ENCODE peak calls at places on chromosomes 4 and X, in seven cellular contexts. One of them, this sample, is unnamed. For H3K36me3, the result is how much of the 10 kb centered on the place peaks cover.

GRCh38 chrX:25019707-25020390 is 4.1 kb upstream of the ARX start:
- DNase-seq in aorta: no peak
- DNase-seq in transverse colon: no peak
- DNase-seq in K562: no peak
- DNase-seq in Peyer's patch: no peak
- DNase-seq in endothelial cell of umbilical vein: no peak
- DNase-seq in heart right ventricle: no peak
- DNase-seq in this sample: no peak

GRCh38 chr4:168076989-168077725 is 15.2 kb upstream of the ANXA10 start:
- DNase-seq in aorta: no peak
- DNase-seq in transverse colon: peak
- DNase-seq in K562: peak
- DNase-seq in Peyer's patch: no peak
- DNase-seq in endothelial cell of umbilical vein: peak
- DNase-seq in heart right ventricle: no peak
- DNase-seq in this sample: no peak

GRCh38 chrX:13364230-13364629 is 44.4 kb upstream of the ATXN3L start:
- DNase-seq in aorta: no peak
- DNase-seq in transverse colon: no peak
- DNase-seq in K562: no peak
- DNase-seq in Peyer's patch: no peak
- DNase-seq in endothelial cell of umbilical vein: no peak
- DNase-seq in heart right ventricle: no peak
- DNase-seq in this sample: no peak

GRCh38 chrX:137566746-137567473 is 983 bp downstream of the ZIC3 start:
- DNase-seq in aorta: no peak
- DNase-seq in transverse colon: no peak
- DNase-seq in K562: no peak
- DNase-seq in Peyer's patch: no peak
- DNase-seq in endothelial cell of umbilical vein: no peak
- DNase-seq in heart right ventricle: no peak
- DNase-seq in this sample: no peak

GRCh38 chrX:155065035-155065734 is 5.8 kb downstream of the CMC4 start:
- DNase-seq in aorta: no peak
- DNase-seq in transverse colon: no peak
- DNase-seq in K562: no peak
- DNase-seq in Peyer's patch: no peak
- DNase-seq in endothelial cell of umbilical vein: no peak
- DNase-seq in heart right ventricle: no peak
- DNase-seq in this sample: no peak

GRCh38 chr4:184104419-184105101 is 113.1 kb downstream of the ENPP6 start:
- DNase-seq in aorta: no peak
- DNase-seq in transverse colon: no peak
- DNase-seq in K562: no peak
- DNase-seq in Peyer's patch: no peak
- DNase-seq in endothelial cell of umbilical vein: no peak
- DNase-seq in heart right ventricle: no peak
- DNase-seq in this sample: no peak

GRCh38 chr4:145734051-145734450 is 54.1 kb downstream of the C4orf51 start:
- DNase-seq in aorta: no peak
- DNase-seq in transverse colon: no peak
- DNase-seq in K562: no peak
- DNase-seq in Peyer's patch: no peak
- DNase-seq in endothelial cell of umbilical vein: no peak
- DNase-seq in heart right ventricle: no peak
- DNase-seq in this sample: no peak

GRCh38 chr4:1403177-1403583 is 3.1 kb downstream of the NKX1-1 start:
- DNase-seq in aorta: no peak
- DNase-seq in transverse colon: no peak
- DNase-seq in K562: no peak
- DNase-seq in Peyer's patch: peak
- DNase-seq in endothelial cell of umbilical vein: no peak
- DNase-seq in heart right ventricle: no peak
- DNase-seq in this sample: no peak

GRCh38 chr4:89257376-89257775 is 50.2 kb downstream of the GPRIN3 start:
- DNase-seq in aorta: no peak
- DNase-seq in transverse colon: no peak
- DNase-seq in K562: no peak
- DNase-seq in Peyer's patch: no peak
- DNase-seq in endothelial cell of umbilical vein: no peak
- DNase-seq in heart right ventricle: no peak
- DNase-seq in this sample: no peak

GRCh38 chr4:182062458-182062857 is 180.7 kb upstream of the TENM3 start:
- DNase-seq in aorta: no peak
- DNase-seq in transverse colon: no peak
- DNase-seq in K562: no peak
- DNase-seq in Peyer's patch: no peak
- DNase-seq in endothelial cell of umbilical vein: no peak
- DNase-seq in heart right ventricle: no peak
- DNase-seq in this sample: no peak

GRCh38 chr4:37767019-37767418 is 59.5 kb upstream of the PGM2 start:
- DNase-seq in aorta: no peak
- DNase-seq in transverse colon: no peak
- DNase-seq in K562: no peak
- DNase-seq in Peyer's patch: no peak
- DNase-seq in endothelial cell of umbilical vein: no peak
- DNase-seq in heart right ventricle: no peak
- DNase-seq in this sample: no peak

GRCh38 chr4:134326866-134327265 is 125.3 kb upstream of the PABPC4L start:
- DNase-seq in aorta: no peak
- DNase-seq in transverse colon: no peak
- DNase-seq in K562: peak
- DNase-seq in Peyer's patch: no peak
- DNase-seq in endothelial cell of umbilical vein: no peak
- DNase-seq in heart right ventricle: no peak
- DNase-seq in this sample: no peak

GRCh38 chr4:170736710-170737109 is 647.0 kb upstream of the AADAT start:
- DNase-seq in aorta: no peak
- DNase-seq in transverse colon: no peak
- DNase-seq in K562: no peak
- DNase-seq in Peyer's patch: no peak
- DNase-seq in endothelial cell of umbilical vein: no peak
- DNase-seq in heart right ventricle: no peak
- DNase-seq in this sample: no peak

GRCh38 chr4:108919229-108919893 is 156.5 kb upstream of the ETNPPL start:
- DNase-seq in aorta: no peak
- DNase-seq in transverse colon: no peak
- DNase-seq in K562: no peak
- DNase-seq in Peyer's patch: no peak
- DNase-seq in endothelial cell of umbilical vein: no peak
- DNase-seq in heart right ventricle: no peak
- DNase-seq in this sample: no peak

GRCh38 chr4:88415982-88416381 is 37.3 kb downstream of the HERC6 start:
- DNase-seq in aorta: no peak
- DNase-seq in transverse colon: peak
- DNase-seq in K562: no peak
- DNase-seq in Peyer's patch: no peak
- DNase-seq in endothelial cell of umbilical vein: no peak
- DNase-seq in heart right ventricle: no peak
- DNase-seq in this sample: no peak

GRCh38 chr4:23276076-23276475 is 583.3 kb downstream of the GBA3 start:
- DNase-seq in aorta: no peak
- DNase-seq in transverse colon: no peak
- DNase-seq in K562: no peak
- DNase-seq in Peyer's patch: no peak
- DNase-seq in endothelial cell of umbilical vein: no peak
- DNase-seq in heart right ventricle: no peak
- DNase-seq in this sample: no peak

GRCh38 chr4:161247831-161248230 is 916.0 kb downstream of the FSTL5 start:
- DNase-seq in aorta: no peak
- DNase-seq in transverse colon: no peak
- DNase-seq in K562: no peak
- DNase-seq in Peyer's patch: no peak
- DNase-seq in endothelial cell of umbilical vein: no peak
- DNase-seq in heart right ventricle: no peak
- DNase-seq in this sample: no peak

GRCh38 chr4:2291705-2292651 is 30.1 kb upstream of the MXD4 start:
- DNase-seq in aorta: peak
- DNase-seq in transverse colon: no peak
- DNase-seq in K562: no peak
- DNase-seq in Peyer's patch: peak
- DNase-seq in endothelial cell of umbilical vein: no peak
- DNase-seq in heart right ventricle: no peak
- DNase-seq in this sample: no peak

GRCh38 chr4:145176641-145177432 is 3.6 kb downstream of the OTUD4 start:
- DNase-seq in aorta: no peak
- DNase-seq in transverse colon: no peak
- DNase-seq in K562: no peak
- DNase-seq in Peyer's patch: no peak
- DNase-seq in endothelial cell of umbilical vein: no peak
- DNase-seq in heart right ventricle: no peak
- DNase-seq in this sample: no peak

DNA sequence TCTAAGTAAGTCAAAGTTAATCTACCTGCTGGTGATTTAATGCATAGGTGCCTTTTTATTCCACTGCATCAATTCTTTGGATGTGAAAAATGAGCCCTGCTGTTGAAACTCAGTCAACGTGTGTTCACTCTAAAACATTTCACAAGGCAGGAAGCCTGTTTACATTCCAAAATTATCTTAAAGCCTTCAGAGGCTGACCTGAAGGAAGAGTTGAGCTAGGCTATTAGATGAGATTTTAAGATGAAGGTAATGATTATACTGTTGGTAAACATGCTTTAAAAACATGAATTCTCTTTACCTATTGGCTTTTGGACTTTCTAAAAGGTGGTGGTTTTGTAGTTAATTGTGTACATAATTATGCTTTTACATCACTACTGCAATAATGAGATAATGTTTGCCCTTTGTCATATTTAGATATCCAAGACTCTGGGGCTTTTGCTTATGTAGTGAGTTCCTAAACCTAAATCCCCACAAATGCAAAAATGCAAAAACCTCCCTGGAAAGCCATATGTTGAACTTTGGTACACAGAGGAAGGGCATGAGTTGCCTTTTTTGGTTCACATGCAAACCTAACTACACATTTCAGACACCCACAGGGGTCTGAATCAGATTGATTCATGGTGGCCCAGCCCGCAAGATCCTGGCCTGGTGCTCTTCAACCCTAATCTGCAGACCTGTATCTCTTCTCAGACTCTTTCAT is 92.3 kb downstream of the KLHL8 start:
- DNase-seq in aorta: no peak
- DNase-seq in transverse colon: no peak
- DNase-seq in K562: no peak
- DNase-seq in Peyer's patch: no peak
- DNase-seq in endothelial cell of umbilical vein: no peak
- DNase-seq in heart right ventricle: no peak
- DNase-seq in this sample: no peak
- H3K36me3 ChIP-seq in aorta: under half
- H3K36me3 ChIP-seq in transverse colon: half or more
- H3K36me3 ChIP-seq in K562: half or more
- H3K36me3 ChIP-seq in Peyer's patch: half or more
- H3K36me3 ChIP-seq in endothelial cell of umbilical vein: under half
- H3K36me3 ChIP-seq in heart right ventricle: half or more
- H3K36me3 ChIP-seq in this sample: half or more

DNA sequence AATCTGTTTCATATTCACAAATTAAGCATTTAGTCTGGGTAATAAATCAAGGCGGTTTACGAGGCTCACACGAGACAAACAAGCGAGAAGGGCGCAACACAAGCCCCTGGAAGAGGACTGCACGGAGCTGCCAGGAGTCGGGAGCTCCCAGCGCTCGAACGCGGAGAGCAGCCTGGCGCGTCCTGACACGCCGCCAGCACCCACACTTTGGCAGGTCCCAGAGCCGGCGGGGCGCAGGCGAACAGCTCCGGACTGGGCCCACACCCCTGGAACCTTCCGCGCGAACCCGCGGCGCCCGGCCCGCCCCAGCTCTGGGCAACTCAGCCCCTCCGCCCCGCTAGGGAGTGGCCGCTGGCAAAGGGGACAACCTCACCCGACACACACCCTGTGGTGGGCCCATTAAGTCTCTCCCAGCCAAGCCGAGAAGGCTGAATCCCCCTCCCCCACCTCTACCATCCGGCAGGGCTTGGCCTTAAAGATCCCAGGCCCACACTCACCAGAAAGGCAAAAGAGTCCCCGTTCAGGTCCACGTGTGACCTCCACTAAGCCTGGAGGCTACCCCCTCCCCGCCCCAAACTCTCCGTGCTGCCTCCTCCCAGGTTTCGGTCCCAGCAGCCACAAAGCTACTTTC is 47.4 kb upstream of the BCOR start:
- DNase-seq in aorta: no peak
- DNase-seq in transverse colon: no peak
- DNase-seq in K562: no peak
- DNase-seq in Peyer's patch: no peak
- DNase-seq in endothelial cell of umbilical vein: no peak
- DNase-seq in heart right ventricle: no peak
- DNase-seq in this sample: peak
- H3K4me3 ChIP-seq in aorta: no peak
- H3K4me3 ChIP-seq in transverse colon: no peak
- H3K4me3 ChIP-seq in K562: no peak
- H3K4me3 ChIP-seq in Peyer's patch: peak
- H3K4me3 ChIP-seq in endothelial cell of umbilical vein: peak
- H3K4me3 ChIP-seq in heart right ventricle: peak
- H3K4me3 ChIP-seq in this sample: peak

DNA sequence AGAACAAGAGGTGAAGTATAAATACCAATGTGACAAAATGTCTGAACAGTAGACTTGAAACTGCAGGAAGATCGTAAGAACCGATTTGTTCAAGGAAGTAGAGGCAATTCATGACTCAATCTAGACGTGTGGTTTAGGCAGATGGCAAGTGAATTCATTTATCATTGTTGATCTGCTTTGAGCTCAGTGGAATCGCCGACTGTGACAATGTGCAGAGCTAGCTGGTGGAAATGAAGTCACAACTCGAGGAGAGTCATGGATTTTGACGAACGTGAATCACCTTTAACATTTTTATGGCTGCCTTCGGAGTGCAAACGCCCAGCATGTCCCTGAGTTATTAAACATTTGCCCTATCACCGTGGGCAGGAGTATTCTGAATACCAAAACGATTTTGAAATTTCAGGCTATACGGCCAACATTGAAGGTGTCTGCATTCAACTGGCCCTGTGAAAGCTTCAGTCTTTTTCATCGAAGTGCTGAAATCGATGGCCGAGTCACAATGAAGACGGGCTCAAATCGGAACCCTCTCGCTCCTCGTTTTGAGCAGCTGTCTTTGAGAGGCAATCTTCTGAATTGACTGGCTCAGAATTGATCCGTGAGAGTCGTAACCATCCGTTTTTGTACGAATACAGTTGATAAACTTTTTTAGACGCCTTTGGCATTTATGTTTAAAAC is 689 bp upstream of the OGT start:
- DNase-seq in aorta: no peak
- DNase-seq in transverse colon: peak
- DNase-seq in K562: no peak
- DNase-seq in Peyer's patch: peak
- DNase-seq in endothelial cell of umbilical vein: peak
- DNase-seq in heart right ventricle: no peak
- DNase-seq in this sample: no peak
- H3K27ac ChIP-seq in aorta: no peak
- H3K27ac ChIP-seq in transverse colon: peak
- H3K27ac ChIP-seq in K562: peak
- H3K27ac ChIP-seq in Peyer's patch: peak
- H3K27ac ChIP-seq in endothelial cell of umbilical vein: peak
- H3K27ac ChIP-seq in heart right ventricle: peak
- H3K27ac ChIP-seq in this sample: peak

DNA sequence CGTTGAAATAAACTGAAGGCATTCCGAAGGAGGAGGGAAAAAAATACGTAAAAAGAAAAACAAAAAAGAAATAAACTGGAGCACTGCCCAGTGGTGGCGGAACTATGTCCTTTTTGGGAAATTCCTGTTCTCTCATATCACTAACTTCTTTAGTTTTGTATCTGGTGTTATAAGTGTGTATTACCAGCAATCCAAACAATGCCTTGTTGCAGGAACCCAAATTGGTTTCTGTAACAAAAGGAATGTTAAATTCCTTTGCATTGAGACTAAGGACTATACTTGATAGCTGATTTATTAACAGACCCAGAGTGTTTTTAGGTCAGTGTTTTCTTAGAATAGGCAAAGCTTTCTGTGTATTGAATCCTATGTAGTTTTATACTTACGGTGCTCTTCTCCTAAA is 6.6 kb downstream of the CCNG2 start:
- DNase-seq in aorta: no peak
- DNase-seq in transverse colon: no peak
- DNase-seq in K562: no peak
- DNase-seq in Peyer's patch: no peak
- DNase-seq in endothelial cell of umbilical vein: no peak
- DNase-seq in heart right ventricle: no peak
- DNase-seq in this sample: no peak
- H3K36me3 ChIP-seq in aorta: under half
- H3K36me3 ChIP-seq in transverse colon: half or more
- H3K36me3 ChIP-seq in K562: under half
- H3K36me3 ChIP-seq in Peyer's patch: half or more
- H3K36me3 ChIP-seq in endothelial cell of umbilical vein: under half
- H3K36me3 ChIP-seq in heart right ventricle: half or more
- H3K36me3 ChIP-seq in this sample: under half

This sample was measured in psoas muscle.